ENCODE peak calls at places on chromosomes 3 and 15, in ten cellular contexts. X, Q, I, P, D, Z, G, J, A and M are unnamed samples.

GRCh38 chr15:100340721-100341661 is 784 bp downstream of the ADAMTS17 start:
- DNase-seq in X (no peak), Q (no peak), I (no peak), P (no peak), D (peak), Z (no peak), G (no peak), J (peak), A (no peak), M (no peak)

GRCh38 chr15:70170096-70170699 is 72.5 kb upstream of the TLE3 start:
- DNase-seq in X (no peak), Q (no peak), I (no peak), P (no peak), D (no peak), Z (peak), G (no peak), J (no peak), A (no peak), M (no peak)

GRCh38 chr3:11535207-11535960 is 108.3 kb downstream of the VGLL4 start:
- DNase-seq in X (no peak), Q (no peak), I (no peak), P (no peak), D (no peak), Z (no peak), G (no peak), J (no peak), A (no peak), M (no peak)

GRCh38 chr3:143653493-143653892 is 194.8 kb downstream of the SLC9A9 start:
- DNase-seq in X (no peak), Q (no peak), I (no peak), P (no peak), D (no peak), Z (no peak), G (no peak), J (no peak), A (no peak), M (no peak)

GRCh38 chr3:194162817-194163584 is 27.1 kb downstream of the HES1 start:
- DNase-seq in X (no peak), Q (no peak), I (no peak), P (no peak), D (no peak), Z (no peak), G (no peak), J (no peak), A (no peak), M (no peak)

GRCh38 chr3:57962448-57962834 is 45.8 kb upstream of the FLNB start:
- DNase-seq in X (no peak), Q (no peak), I (no peak), P (no peak), D (no peak), Z (no peak), G (no peak), J (no peak), A (no peak), M (no peak)

GRCh38 chr3:68306571-68306970 is 625.8 kb downstream of the TAFA4 start:
- DNase-seq in X (peak), Q (no peak), I (no peak), P (no peak), D (no peak), Z (no peak), G (no peak), J (no peak), A (no peak), M (no peak)

GRCh38 chr15:56292546-56293316 is 49.1 kb upstream of the RFX7 start:
- DNase-seq in X (no peak), Q (no peak), I (no peak), P (no peak), D (no peak), Z (no peak), G (no peak), J (no peak), A (no peak), M (no peak)

GRCh38 chr15:78372880-78373279 is 32.7 kb downstream of the CRABP1 start:
- DNase-seq in X (no peak), Q (no peak), I (no peak), P (no peak), D (no peak), Z (no peak), G (no peak), J (no peak), A (no peak), M (no peak)

GRCh38 chr3:141345951-141346817 is 22.1 kb upstream of the ZBTB38 start:
- DNase-seq in X (no peak), Q (no peak), I (no peak), P (no peak), D (no peak), Z (no peak), G (no peak), J (no peak), A (peak), M (no peak)

GRCh38 chr15:40245666-40246065 is 6.8 kb downstream of the PAK6 start:
- DNase-seq in X (no peak), Q (no peak), I (no peak), P (no peak), D (no peak), Z (no peak), G (no peak), J (no peak), A (no peak), M (no peak)

GRCh38 chr3:468172-468571 is 271.6 kb downstream of the CHL1 start:
- DNase-seq in X (no peak), Q (no peak), I (no peak), P (no peak), D (no peak), Z (no peak), G (no peak), J (no peak), A (no peak), M (no peak)

GRCh38 chr15:71743861-71744382 is 66.4 kb upstream of the NR2E3 start:
- DNase-seq in X (peak), Q (peak), I (peak), P (peak), D (peak), Z (peak), G (peak), J (peak), A (peak), M (no peak)

GRCh38 chr15:65286069-65286703 is 497 bp downstream of the PARP16 start:
- DNase-seq in X (peak), Q (no peak), I (peak), P (no peak), D (no peak), Z (peak), G (peak), J (no peak), A (peak), M (no peak)

GRCh38 chr3:114809668-114810413 is 337.2 kb downstream of the ZBTB20 start:
- DNase-seq in X (peak), Q (no peak), I (no peak), P (no peak), D (no peak), Z (peak), G (no peak), J (no peak), A (no peak), M (no peak)

GRCh38 chr3:13579089-13579488 is 30.2 kb downstream of the FBLN2 start:
- DNase-seq in X (peak), Q (no peak), I (no peak), P (no peak), D (no peak), Z (peak), G (peak), J (no peak), A (peak), M (no peak)

GRCh38 chr15:29822100-29822684 is at the start of gene TJP1:
- DNase-seq in X (peak), Q (peak), I (peak), P (peak), D (no peak), Z (peak), G (peak), J (no peak), A (peak), M (no peak)

GRCh38 chr3:102525624-102526023 is 90.8 kb downstream of the ZPLD1 start:
- DNase-seq in X (no peak), Q (no peak), I (no peak), P (no peak), D (no peak), Z (no peak), G (no peak), J (no peak), A (no peak), M (no peak)

GRCh38 chr15:82986442-82986780 is 401 bp downstream of the RAMAC start:
- DNase-seq in X (no peak), Q (no peak), I (no peak), P (no peak), D (peak), Z (no peak), G (peak), J (no peak), A (peak), M (no peak)

GRCh38 chr15:69576035-69576526 is 123.5 kb downstream of the RPLP1 start:
- DNase-seq in X (peak), Q (peak), I (peak), P (peak), D (peak), Z (peak), G (peak), J (peak), A (peak), M (peak)

GRCh38 chr3:193894121-193894863 is 241.7 kb upstream of the HES1 start:
- DNase-seq in X (no peak), Q (peak), I (peak), P (no peak), D (no peak), Z (no peak), G (no peak), J (no peak), A (peak), M (no peak)

GRCh38 chr15:62241135-62241770 is 76.2 kb upstream of the C2CD4B start:
- DNase-seq in X (no peak), Q (no peak), I (no peak), P (no peak), D (no peak), Z (peak), G (no peak), J (no peak), A (no peak), M (no peak)

GRCh38 chr3:164375538-164375937 is 702.8 kb downstream of the SI start:
- DNase-seq in X (peak), Q (no peak), I (no peak), P (no peak), D (no peak), Z (no peak), G (no peak), J (no peak), A (no peak), M (no peak)

GRCh38 chr15:101501703-101502373 is 12.3 kb upstream of the PCSK6 start:
- DNase-seq in X (peak), Q (peak), I (peak), P (no peak), D (peak), Z (peak), G (no peak), J (peak), A (peak), M (peak)

GRCh38 chr15:60964527-60964926 is 264.6 kb downstream of the RORA start:
- DNase-seq in X (no peak), Q (no peak), I (no peak), P (no peak), D (no peak), Z (no peak), G (no peak), J (no peak), A (no peak), M (no peak)

GRCh38 chr3:37183375-37183831 is 9.0 kb upstream of the LRRFIP2 start:
- DNase-seq in X (peak), Q (no peak), I (no peak), P (no peak), D (no peak), Z (peak), G (peak), J (no peak), A (peak), M (no peak)

GRCh38 chr15:43511012-43511885 is 6.2 kb upstream of the MAP1A start:
- DNase-seq in X (peak), Q (no peak), I (no peak), P (no peak), D (peak), Z (peak), G (no peak), J (no peak), A (no peak), M (no peak)

GRCh38 chr3:58271901-58272501 is 34.0 kb upstream of the RPP14 start:
- DNase-seq in X (peak), Q (no peak), I (no peak), P (no peak), D (no peak), Z (peak), G (peak), J (no peak), A (peak), M (no peak)

GRCh38 chr15:75042730-75043508 is 19.5 kb downstream of the PPCDC start:
- DNase-seq in X (peak), Q (peak), I (peak), P (no peak), D (peak), Z (peak), G (peak), J (peak), A (peak), M (peak)

GRCh38 chr3:101383156-101383575 is 62.8 kb upstream of the IMPG2 start:
- DNase-seq in X (no peak), Q (no peak), I (no peak), P (no peak), D (no peak), Z (no peak), G (peak), J (no peak), A (peak), M (no peak)